ENCODE peak calls at places on chromosomes 3 and 15, in five cellular contexts. Y is myocyte, T is H9, H is ureter, P is HTR-8/SVneo. F is an unnamed sample.

GRCh38 chr15:56856934-56857333 is 61.5 kb upstream of the TCF12 start:
- DNase-seq in Y (no peak), T (no peak), H (no peak), P (no peak), F (no peak)

GRCh38 chr15:37135225-37135624 is 34.9 kb upstream of the MEIS2 start:
- DNase-seq in Y (no peak), T (peak; percentile 31), H (no peak), P (no peak), F (peak; percentile 18)

GRCh38 chr15:51864408-51865056 is 35.1 kb downstream of the TMOD3 start:
- DNase-seq in Y (no peak), T (peak; percentile 38), H (no peak), P (peak; percentile 25), F (no peak)

GRCh38 chr15:70474682-70475438 is 288.5 kb downstream of the UACA start:
- DNase-seq in Y (peak; percentile 99), T (no peak), H (peak; percentile 81), P (peak; percentile 80), F (peak; percentile 11)

GRCh38 chr3:138938877-138939562 is 7.9 kb downstream of the FOXL2 start:
- DNase-seq in Y (no peak), T (no peak), H (no peak), P (no peak), F (no peak)

GRCh38 chr3:195892355-195893120 is 15.8 kb downstream of the TNK2 start:
- DNase-seq in Y (peak; percentile 93), T (no peak), H (no peak), P (no peak), F (no peak)

GRCh38 chr15:66251790-66252355 is 1.7 kb downstream of the MEGF11 start:
- DNase-seq in Y (no peak), T (peak; percentile 55), H (no peak), P (no peak), F (no peak)

GRCh38 chr15:78139564-78139963 is 8.3 kb upstream of the CIB2 start:
- DNase-seq in Y (no peak), T (no peak), H (no peak), P (no peak), F (no peak)

GRCh38 chr15:74316116-74316515 is 51.3 kb downstream of the CYP11A1 start:
- DNase-seq in Y (no peak), T (no peak), H (no peak), P (no peak), F (no peak)

GRCh38 chr3:116064646-116065045 is 380.6 kb downstream of the LSAMP start:
- DNase-seq in Y (no peak), T (no peak), H (no peak), P (no peak), F (no peak)

GRCh38 chr15:72047020-72047419 is 70.9 kb downstream of the MYO9A start:
- DNase-seq in Y (no peak), T (no peak), H (no peak), P (no peak), F (no peak)

GRCh38 chr3:70882104-70882503 is 569.7 kb upstream of the MDFIC2 start:
- DNase-seq in Y (no peak), T (no peak), H (no peak), P (no peak), F (no peak)

GRCh38 chr3:51477360-51477711 is 22.5 kb downstream of the DCAF1 start:
- DNase-seq in Y (no peak), T (no peak), H (no peak), P (no peak), F (no peak)

GRCh38 chr15:45802140-45802539 is 167.3 kb downstream of the SQOR start:
- DNase-seq in Y (no peak), T (no peak), H (no peak), P (no peak), F (no peak)

GRCh38 chr3:98049271-98049670 is 14.2 kb upstream of the GABRR3 start:
- DNase-seq in Y (no peak), T (no peak), H (no peak), P (no peak), F (no peak)

GRCh38 chr15:79458491-79458890 is 26.4 kb downstream of the MINAR1 start:
- DNase-seq in Y (no peak), T (no peak), H (no peak), P (no peak), F (no peak)

GRCh38 chr3:98367464-98368246 is 14.0 kb downstream of the OR5K4 start:
- DNase-seq in Y (no peak), T (no peak), H (no peak), P (no peak), F (no peak)

GRCh38 chr3:27584874-27585273 is 100.7 kb upstream of the SLC4A7 start:
- DNase-seq in Y (no peak), T (no peak), H (no peak), P (no peak), F (no peak)

GRCh38 chr3:77042892-77043291 is 3.0 kb downstream of the ROBO2 start:
- DNase-seq in Y (no peak), T (no peak), H (no peak), P (no peak), F (no peak)

GRCh38 chr15:41621200-41622193 is 38.7 kb upstream of the MGA start:
- DNase-seq in Y (peak; percentile 80), T (peak; percentile 91), H (peak; percentile 81), P (peak; percentile 83), F (no peak)

GRCh38 chr3:38112378-38112761 is 24.6 kb downstream of the ACAA1 start:
- DNase-seq in Y (no peak), T (no peak), H (no peak), P (no peak), F (no peak)

GRCh38 chr3:71753716-71754609 is at the start of gene GPR27:
- DNase-seq in Y (peak; percentile 2), T (peak; percentile 56), H (no peak), P (peak; percentile 19), F (no peak)

GRCh38 chr3:71438904-71439303 is 144.6 kb downstream of the FOXP1 start:
- DNase-seq in Y (no peak), T (no peak), H (no peak), P (no peak), F (peak; percentile 42)

GRCh38 chr15:37995461-37996347 is 61.3 kb downstream of the TMCO5A start:
- DNase-seq in Y (peak; percentile 77), T (no peak), H (no peak), P (peak; percentile 12), F (no peak)

GRCh38 chr3:188345223-188345622 is 191.3 kb downstream of the LPP start:
- DNase-seq in Y (no peak), T (no peak), H (no peak), P (peak; percentile 47), F (no peak)

GRCh38 chr3:160184655-160185054 is 40.6 kb upstream of the C3orf80 start:
- DNase-seq in Y (peak; percentile 30), T (no peak), H (no peak), P (no peak), F (no peak)

GRCh38 chr3:100463646-100464155 is 28.7 kb upstream of the TMEM45A start:
- DNase-seq in Y (peak; percentile 7), T (no peak), H (no peak), P (no peak), F (no peak)

GRCh38 chr3:130354430-130354829 is 9.0 kb downstream of the COL6A5 start:
- DNase-seq in Y (no peak), T (no peak), H (no peak), P (no peak), F (peak; percentile 99)

GRCh38 chr3:46065294-46065705 is 38.0 kb upstream of the XCR1 start:
- DNase-seq in Y (peak; percentile 91), T (no peak), H (peak; percentile 62), P (no peak), F (no peak)